ENCODE peak calls at places on chromosomes 1 and 21, in five cellular contexts. N is NCI-H2029; L is GM04504; S is T-helper 2 cell treated with Interferon-gamma antibody and Interleukin-4, amounts not matched to agents 5 μg/mL and 100 μg/mL, for 36 hours; Q is thoracic aorta. T is an unnamed sample.

GRCh38 chr1:235953801-235954200 is 87.1 kb upstream of the LYST start:
- DNase-seq in N (no peak), L (peak), S (no peak), Q (no peak), T (no peak)

GRCh38 chr1:168879906-168880734 is 151.1 kb upstream of the DPT start:
- DNase-seq in N (peak), L (no peak), S (no peak), Q (no peak), T (no peak)

GRCh38 chr21:37582613-37583012 is 216.0 kb downstream of the DYRK1A start:
- DNase-seq in N (no peak), L (peak), S (no peak), Q (no peak), T (no peak)

GRCh38 chr1:53376041-53376461 is 48.2 kb upstream of the LRP8 start:
- DNase-seq in N (no peak), L (no peak), S (no peak), Q (no peak), T (no peak)

GRCh38 chr21:42386034-42386591 is 9.7 kb downstream of the TMPRSS3 start:
- DNase-seq in N (no peak), L (no peak), S (no peak), Q (no peak), T (no peak)

GRCh38 chr1:74629283-74629682 is 44.3 kb downstream of the ERICH3 start:
- DNase-seq in N (no peak), L (no peak), S (no peak), Q (no peak), T (no peak)

GRCh38 chr21:33042812-33043211 is 17.1 kb downstream of the OLIG2 start:
- DNase-seq in N (no peak), L (peak), S (no peak), Q (no peak), T (no peak)

GRCh38 chr1:79369091-79369490 is 362.6 kb upstream of the ADGRL4 start:
- DNase-seq in N (no peak), L (no peak), S (no peak), Q (no peak), T (no peak)

GRCh38 chr21:34157456-34158025 is 84.2 kb downstream of the MRPS6 start:
- DNase-seq in N (no peak), L (no peak), S (no peak), Q (no peak), T (no peak)

GRCh38 chr1:94866178-94866822 is 46.1 kb downstream of the SLC44A3 start:
- DNase-seq in N (peak), L (no peak), S (no peak), Q (no peak), T (no peak)

GRCh38 chr1:25091671-25092070 is 140.6 kb downstream of the SYF2 start:
- DNase-seq in N (no peak), L (no peak), S (no peak), Q (no peak), T (no peak)

GRCh38 chr1:246117066-246117791 is 389.9 kb downstream of the SMYD3 start:
- DNase-seq in N (peak), L (no peak), S (peak), Q (no peak), T (peak)

GRCh38 chr21:32626633-32627196 is 14.5 kb upstream of the CFAP298 start:
- DNase-seq in N (no peak), L (peak), S (no peak), Q (no peak), T (no peak)